ENCODE peak calls at places on chromosome 22, in ten cellular contexts. V, Q, X, Y, C, T, O, F, K and Z are unnamed samples.

GRCh38 chr22:38165929-38166593 is 15.6 kb downstream of the PLA2G6 start:
- DNase-seq in X (no peak), C (no peak), T (no peak), K (no peak), Q (no peak), Y (no peak), V (no peak), F (no peak), O (no peak), Z (no peak)

GRCh38 chr22:37273126-37273845 is 9.0 kb upstream of the CYTH4 start:
- DNase-seq in V (no peak), K (no peak), O (peak), X (no peak), F (no peak), Q (peak), Y (no peak), C (no peak), T (no peak), Z (no peak)

GRCh38 chr22:37260396-37260795 is 16.3 kb upstream of the RAC2 start:
- DNase-seq in T (no peak), C (no peak), O (no peak), Q (no peak), Y (no peak), V (no peak), F (no peak), K (no peak), X (no peak), Z (no peak)

GRCh38 chr22:19716041-19716828 is 1.9 kb downstream of the SEPTIN5 start:
- DNase-seq in F (no peak), V (no peak), O (no peak), T (no peak), Y (no peak), K (no peak), Q (no peak), X (no peak), C (no peak), Z (no peak)

GRCh38 chr22:27149886-27150529 is 492.6 kb downstream of the MIAT start:
- DNase-seq in X (no peak), C (no peak), Y (no peak), Q (no peak), F (no peak), T (no peak), O (no peak), K (no peak), V (no peak), Z (no peak)

GRCh38 chr22:20919718-20920117 is 2.5 kb downstream of the CRKL start:
- DNase-seq in X (no peak), F (no peak), T (no peak), C (no peak), O (no peak), V (no peak), Y (no peak), Q (no peak), K (no peak), Z (no peak)

GRCh38 chr22:45638834-45639746 is 32.5 kb upstream of the ATXN10 start:
- DNase-seq in O (peak), T (no peak), X (no peak), C (no peak), K (peak), Y (no peak), Q (peak), V (no peak), F (no peak), Z (peak)

GRCh38 chr22:50487290-50488005 is 789 bp downstream of the MIOX start:
- DNase-seq in F (no peak), X (no peak), Q (no peak), O (no peak), T (no peak), Y (no peak), K (no peak), V (no peak), C (no peak), Z (no peak)

GRCh38 chr22:42635531-42635930 is 4.9 kb downstream of the ATP5MGL start:
- DNase-seq in X (no peak), C (no peak), V (no peak), O (peak), T (no peak), K (peak), Q (peak), Y (no peak), F (no peak), Z (peak)

GRCh38 chr22:46331496-46331895 is 4.0 kb upstream of the TRMU start:
- DNase-seq in Y (no peak), Q (no peak), X (no peak), F (no peak), O (no peak), K (no peak), V (no peak), C (no peak), T (no peak), Z (no peak)

GRCh38 chr22:42794551-42795510 is 62.2 kb downstream of the ARFGAP3 start:
- DNase-seq in F (no peak), C (no peak), O (no peak), Y (no peak), V (no peak), X (no peak), K (no peak), T (peak), Q (no peak), Z (no peak)

GRCh38 chr22:27262371-27262770 is 539.2 kb downstream of the MN1 start:
- DNase-seq in T (no peak), C (no peak), Q (no peak), O (no peak), X (no peak), K (no peak), Y (no peak), F (no peak), V (no peak), Z (no peak)

GRCh38 chr22:26835929-26836528 is 178.6 kb downstream of the MIAT start:
- DNase-seq in X (peak), V (no peak), Y (peak), C (no peak), T (peak), F (peak), O (peak), Q (peak), K (no peak), Z (peak)

GRCh38 chr22:17164392-17165024 is 5.4 kb upstream of the HDHD5 start:
- DNase-seq in K (no peak), O (no peak), X (no peak), T (peak), Y (peak), V (no peak), F (no peak), C (no peak), Q (no peak), Z (no peak)

GRCh38 chr22:31244943-31245451 is 32.9 kb downstream of the LIMK2 start:
- DNase-seq in C (no peak), X (no peak), T (no peak), F (no peak), O (no peak), Q (no peak), K (no peak), V (no peak), Y (no peak), Z (no peak)

GRCh38 chr22:29710922-29711593 is 8.7 kb upstream of the CABP7 start:
- DNase-seq in O (no peak), X (no peak), Y (no peak), Q (peak), F (no peak), V (no peak), K (no peak), C (no peak), T (no peak), Z (no peak)

GRCh38 chr22:44659140-44659539 is 42.9 kb upstream of the PRR5 start:
- DNase-seq in T (peak), C (no peak), K (no peak), F (no peak), V (no peak), Y (no peak), X (no peak), O (no peak), Q (no peak), Z (no peak)

GRCh38 chr22:46033256-46034200 is 56.6 kb upstream of the WNT7B start:
- DNase-seq in V (no peak), Q (no peak), K (no peak), T (no peak), Y (no peak), F (no peak), O (no peak), X (no peak), C (no peak), Z (no peak)

GRCh38 chr22:35630891-35631290 is 13.8 kb upstream of the MB start:
- DNase-seq in V (peak), K (no peak), C (no peak), Y (peak), F (no peak), T (no peak), Q (no peak), X (no peak), O (no peak), Z (no peak)

GRCh38 chr22:46756097-46756496 is 6.4 kb upstream of the TBC1D22A start:
- DNase-seq in X (no peak), Y (no peak), O (no peak), K (no peak), T (no peak), F (no peak), V (no peak), Q (no peak), C (no peak), Z (no peak)

GRCh38 chr22:49586873-49587272 is 240.8 kb downstream of the BRD1 start:
- DNase-seq in F (no peak), Y (no peak), T (no peak), K (no peak), C (no peak), V (peak), O (no peak), X (no peak), Q (no peak), Z (no peak)